ENCODE peak calls at places on chromosomes 11 and 22, in four cellular contexts. N is GM12878, O is HepG2, X is K562. D is an unnamed sample.

GRCh38 chr11:99069831-99070444 is 49.2 kb downstream of the CNTN5 start:
- DNase-seq in N (peak), O (peak), X (no peak), D (no peak)

GRCh38 chr11:122091850-122092249 is 24.2 kb downstream of the BLID start:
- DNase-seq in N (no peak), O (no peak), X (no peak), D (no peak)

GRCh38 chr22:42468841-42469240 is 36.6 kb upstream of the NFAM1 start:
- DNase-seq in N (no peak), O (no peak), X (no peak), D (no peak)

GRCh38 chr22:29972121-29972520 is 89.1 kb downstream of the MTMR3 start:
- DNase-seq in N (no peak), X (no peak), O (no peak), D (no peak)

GRCh38 chr22:19036229-19036522 is 86.0 kb downstream of the DGCR2 start:
- DNase-seq in N (no peak), O (no peak), X (no peak), D (no peak)

GRCh38 chr11:34067383-34068065 is 16.0 kb downstream of the CAPRIN1 start:
- DNase-seq in O (no peak), N (no peak), X (no peak), D (no peak)

GRCh38 chr11:114033572-114033971 is 25.9 kb upstream of the ZBTB16 start:
- DNase-seq in O (no peak), N (no peak), X (no peak), D (no peak)

GRCh38 chr11:82732734-82733443 is 775 bp downstream of the FAM181B start:
- DNase-seq in X (peak), N (no peak), O (no peak), D (peak)

GRCh38 chr22:45836418-45836817 is 140.5 kb downstream of the WNT7B start:
- DNase-seq in O (no peak), X (no peak), N (no peak), D (no peak)

GRCh38 chr22:29762263-29762662 is 4.5 kb downstream of the ZMAT5 start:
- DNase-seq in O (no peak), N (no peak), X (no peak), D (no peak)

GRCh38 chr22:36360011-36360410 is 27.8 kb downstream of the MYH9 start:
- DNase-seq in N (no peak), O (no peak), X (no peak), D (no peak)

GRCh38 chr11:12113294-12113693 is 2.9 kb downstream of the MICAL2 start:
- DNase-seq in N (no peak), X (no peak), O (no peak), D (no peak)

GRCh38 chr11:20355221-20356219 is 8.0 kb upstream of the HTATIP2 start:
- DNase-seq in O (peak), N (no peak), X (peak), D (peak)

GRCh38 chr22:32512267-32512982 is 37.8 kb downstream of the FBXO7 start:
- DNase-seq in N (no peak), X (no peak), O (peak), D (no peak)

GRCh38 chr11:81422402-81422801 is 1311.3 kb downstream of the FAM181B start:
- DNase-seq in O (no peak), N (no peak), X (no peak), D (no peak)

GRCh38 chr11:120545813-120546212 is 34.3 kb downstream of the GRIK4 start:
- DNase-seq in O (no peak), N (no peak), X (no peak), D (no peak)

GRCh38 chr11:134516529-134516928 is 104.5 kb upstream of the B3GAT1 start:
- DNase-seq in N (no peak), X (no peak), O (no peak), D (no peak)

GRCh38 chr22:39292561-39293074 is 26.8 kb downstream of the RPL3 start:
- DNase-seq in N (no peak), X (peak), O (peak), D (peak)

GRCh38 chr22:47445716-47446290 is 683.4 kb downstream of the TBC1D22A start:
- DNase-seq in O (no peak), N (no peak), X (no peak), D (no peak)

GRCh38 chr11:86559311-86559945 is 113.0 kb downstream of the ME3 start:
- DNase-seq in X (no peak), O (no peak), N (no peak), D (no peak)

GRCh38 chr11:128814856-128815705 is 52.0 kb downstream of the KCNJ1 start:
- DNase-seq in O (no peak), X (no peak), N (no peak), D (peak)

GRCh38 chr11:129191649-129192048 is 476 bp downstream of the ARHGAP32 start:
- DNase-seq in O (no peak), N (no peak), X (no peak), D (no peak)

GRCh38 chr11:96622026-96622634 is 232.3 kb downstream of the JRKL start:
- DNase-seq in X (no peak), N (no peak), O (no peak), D (no peak)

GRCh38 chr11:57763568-57763967 is 2.0 kb downstream of the CTNND1 start:
- DNase-seq in N (no peak), X (peak), O (peak), D (peak)

GRCh38 chr11:84990141-84990540 is 637.0 kb downstream of the DLG2 start:
- DNase-seq in X (no peak), O (no peak), N (no peak), D (no peak)

GRCh38 chr22:38981659-38982007 is 514 bp upstream of the APOBEC3B start:
- DNase-seq in N (no peak), X (no peak), O (no peak), D (no peak)

GRCh38 chr22:33274214-33274828 is 216.1 kb upstream of the SYN3 start:
- DNase-seq in X (peak), N (no peak), O (peak), D (peak)

GRCh38 chr11:30631148-30631547 is 45.0 kb upstream of the MPPED2 start:
- DNase-seq in N (no peak), O (no peak), X (no peak), D (no peak)

GRCh38 chr11:30635401-30635989 is 49.3 kb upstream of the MPPED2 start:
- DNase-seq in N (no peak), O (no peak), X (no peak), D (peak)
- TF ChIP-seq FOXK2 in N (no peak), O (no peak), X (no peak), D (no peak)

DNA sequence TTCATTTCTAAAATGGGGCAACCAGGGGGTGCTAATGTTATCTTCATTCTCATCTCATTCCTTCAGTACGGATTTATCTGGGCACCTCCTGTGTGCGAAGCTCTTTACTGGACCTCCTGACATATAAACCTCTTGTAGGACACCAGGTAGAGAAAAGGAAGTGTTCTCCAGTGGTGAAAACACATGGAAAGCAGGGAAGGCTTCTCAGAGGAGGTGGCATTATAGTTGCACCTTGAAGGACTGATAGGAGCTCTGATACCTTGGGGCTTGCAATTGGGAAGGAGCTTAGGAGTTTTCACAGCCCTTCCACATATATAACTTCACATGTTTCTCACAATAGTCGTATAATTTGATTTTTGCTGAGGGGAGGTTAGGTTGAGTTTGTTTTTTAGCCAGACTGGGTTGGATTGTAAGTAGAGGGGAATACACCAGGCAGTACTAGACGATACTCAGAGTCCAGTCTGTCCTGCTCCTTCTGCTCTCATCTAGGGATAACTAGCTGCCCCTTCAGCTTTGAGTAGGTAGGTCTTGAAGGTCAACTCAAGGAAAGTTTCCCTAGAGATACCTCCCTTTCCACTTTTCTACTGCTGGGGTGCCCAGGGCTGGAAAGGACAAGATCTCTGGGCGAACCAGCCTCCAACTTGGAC is 34.0 kb upstream of the ALX4 start:
- DNase-seq in O (no peak), X (no peak), N (no peak), D (no peak)
- TF ChIP-seq TARDBP in O (no peak), X (no peak), N (no peak), D (no peak)

GRCh38 chr11:90753546-90753945 is 530.7 kb upstream of the CHORDC1 start:
- DNase-seq in X (no peak), N (no peak), O (no peak), D (no peak)

GRCh38 chr11:90756617-90757016 is 533.8 kb upstream of the CHORDC1 start:
- DNase-seq in O (no peak), N (no peak), X (no peak), D (no peak)

GRCh38 chr11:90757851-90758494 is 535.1 kb upstream of the CHORDC1 start:
- DNase-seq in O (no peak), N (no peak), X (no peak), D (no peak)
- TF ChIP-seq FOXK2 in O (no peak), N (no peak), X (no peak), D (no peak)

GRCh38 chr11:76553554-76554476 is 109.0 kb downstream of the EMSY start:
- DNase-seq in X (no peak), N (no peak), O (no peak), D (no peak)

GRCh38 chr11:76550781-76551180 is 106.0 kb downstream of the EMSY start:
- DNase-seq in O (no peak), N (no peak), X (no peak), D (no peak)

GRCh38 chr11:76552987-76553386 is 108.2 kb downstream of the EMSY start:
- DNase-seq in X (no peak), N (no peak), O (no peak), D (no peak)

GRCh38 chr11:76554767-76555166 is 109.9 kb downstream of the EMSY start:
- DNase-seq in N (no peak), X (no peak), O (no peak), D (no peak)

DNA sequence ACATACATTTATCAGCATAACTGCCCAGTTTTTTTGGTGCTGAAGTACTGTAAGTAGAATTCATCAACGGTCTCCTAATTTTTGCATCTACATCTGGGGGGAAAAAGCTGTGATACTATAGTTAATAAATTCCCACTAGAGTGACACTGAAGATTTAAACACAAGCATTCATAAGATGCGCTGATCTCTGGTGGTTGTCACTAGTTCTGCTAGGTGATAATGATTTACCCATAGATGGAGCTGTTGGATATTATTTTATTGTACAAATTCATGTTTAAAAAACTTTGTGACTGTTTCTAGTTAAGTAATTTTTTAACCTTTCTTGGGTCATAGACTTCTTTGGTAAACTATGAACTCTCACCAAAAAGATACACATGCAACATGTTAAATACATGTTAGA is 106.6 kb downstream of the EMSY start:
- DNase-seq in X (no peak), N (no peak), O (no peak), D (no peak)
- TF ChIP-seq TARDBP in X (no peak), N (no peak), O (no peak), D (no peak)

GRCh38 chr22:37538590-37539357 is 19.6 kb upstream of the CARD10 start:
- DNase-seq in X (peak), N (peak), O (peak), D (peak)

GRCh38 chr22:37535159-37535558 is 15.9 kb upstream of the CARD10 start:
- DNase-seq in N (no peak), O (no peak), X (no peak), D (no peak)

GRCh38 chr22:37529652-37530345 is 10.6 kb upstream of the CARD10 start:
- DNase-seq in X (no peak), N (peak), O (no peak), D (no peak)

GRCh38 chr22:37534445-37534844 is 15.2 kb upstream of the CARD10 start:
- DNase-seq in O (no peak), N (no peak), X (no peak), D (no peak)

DNA sequence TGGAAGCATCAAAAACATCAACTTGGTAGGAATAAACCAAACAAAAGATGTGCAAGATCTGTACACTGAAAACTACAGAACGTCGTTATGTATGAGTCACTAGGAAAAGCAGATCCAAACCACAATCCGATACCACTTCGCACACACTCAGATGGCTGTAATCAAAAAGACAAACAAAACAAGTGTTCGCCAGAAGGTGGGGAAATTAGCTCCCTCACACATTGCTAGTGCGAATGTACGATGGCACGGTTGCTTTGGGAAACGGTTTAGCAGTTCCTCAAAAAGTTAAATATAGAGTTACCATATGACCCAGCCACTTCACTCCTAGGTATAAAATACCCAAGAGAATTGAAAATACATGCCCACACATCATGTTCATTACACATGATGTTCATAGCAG is 14.8 kb upstream of the CARD10 start:
- DNase-seq in O (no peak), N (peak), X (no peak), D (no peak)
- TF ChIP-seq FOXK2 in O (no peak), N (no peak), X (no peak), D (no peak)

D was measured in HEK293T.